ENCODE peak calls at places on chromosomes 13 and 19, in seven cellular contexts. One of them, this sample, is unnamed.

GRCh38 chr13:29504691-29505090 is 90.8 kb downstream of the SLC7A1 start:
- DNase-seq in NCI-H1092 treated with DMSO at 0.1 percent for 48 hours: no peak
- DNase-seq in activated CD4-positive, alpha-beta T cell treated with anti-CD3 and anti-CD28 coated beads for 1 hour: no peak
- DNase-seq in EL: no peak
- DNase-seq in caudate nucleus: no peak
- DNase-seq in D341Med: no peak
- DNase-seq in T-helper 1 cell: no peak
- DNase-seq in this sample: no peak

GRCh38 chr13:79910869-79911540 is 429.9 kb downstream of the SPRY2 start:
- DNase-seq in NCI-H1092 treated with DMSO at 0.1 percent for 48 hours: no peak
- DNase-seq in activated CD4-positive, alpha-beta T cell treated with anti-CD3 and anti-CD28 coated beads for 1 hour: no peak
- DNase-seq in EL: no peak
- DNase-seq in caudate nucleus: no peak
- DNase-seq in D341Med: no peak
- DNase-seq in T-helper 1 cell: no peak
- DNase-seq in this sample: no peak

GRCh38 chr19:31258211-31259052 is 90.8 kb downstream of the TSHZ3 start:
- DNase-seq in NCI-H1092 treated with DMSO at 0.1 percent for 48 hours: no peak
- DNase-seq in activated CD4-positive, alpha-beta T cell treated with anti-CD3 and anti-CD28 coated beads for 1 hour: no peak
- DNase-seq in EL: no peak
- DNase-seq in caudate nucleus: no peak
- DNase-seq in D341Med: no peak
- DNase-seq in T-helper 1 cell: no peak
- DNase-seq in this sample: no peak

GRCh38 chr13:90445179-90445578 is 902.3 kb upstream of the MIR17HG start:
- DNase-seq in NCI-H1092 treated with DMSO at 0.1 percent for 48 hours: no peak
- DNase-seq in activated CD4-positive, alpha-beta T cell treated with anti-CD3 and anti-CD28 coated beads for 1 hour: no peak
- DNase-seq in EL: peak; percentile 97
- DNase-seq in caudate nucleus: no peak
- DNase-seq in D341Med: peak; percentile 18
- DNase-seq in T-helper 1 cell: no peak
- DNase-seq in this sample: no peak

GRCh38 chr19:342801-343421 is 1.7 kb downstream of the MIER2 start:
- DNase-seq in NCI-H1092 treated with DMSO at 0.1 percent for 48 hours: no peak
- DNase-seq in activated CD4-positive, alpha-beta T cell treated with anti-CD3 and anti-CD28 coated beads for 1 hour: no peak
- DNase-seq in EL: peak; percentile 94
- DNase-seq in caudate nucleus: no peak
- DNase-seq in D341Med: no peak
- DNase-seq in T-helper 1 cell: no peak
- DNase-seq in this sample: no peak

GRCh38 chr19:3543150-3544053 is 4.4 kb downstream of the TEKTIP1 start:
- DNase-seq in NCI-H1092 treated with DMSO at 0.1 percent for 48 hours: no peak
- DNase-seq in activated CD4-positive, alpha-beta T cell treated with anti-CD3 and anti-CD28 coated beads for 1 hour: no peak
- DNase-seq in EL: no peak
- DNase-seq in caudate nucleus: no peak
- DNase-seq in D341Med: no peak
- DNase-seq in T-helper 1 cell: no peak
- DNase-seq in this sample: no peak

GRCh38 chr13:93547886-93548285 is 321.3 kb downstream of the GPC6 start:
- DNase-seq in NCI-H1092 treated with DMSO at 0.1 percent for 48 hours: no peak
- DNase-seq in activated CD4-positive, alpha-beta T cell treated with anti-CD3 and anti-CD28 coated beads for 1 hour: no peak
- DNase-seq in EL: peak; percentile 2
- DNase-seq in caudate nucleus: no peak
- DNase-seq in D341Med: no peak
- DNase-seq in T-helper 1 cell: no peak
- DNase-seq in this sample: no peak

GRCh38 chr13:50126378-50127016 is 111.3 kb downstream of the KCNRG start:
- DNase-seq in NCI-H1092 treated with DMSO at 0.1 percent for 48 hours: peak; percentile 26
- DNase-seq in activated CD4-positive, alpha-beta T cell treated with anti-CD3 and anti-CD28 coated beads for 1 hour: no peak
- DNase-seq in EL: no peak
- DNase-seq in caudate nucleus: no peak
- DNase-seq in D341Med: no peak
- DNase-seq in T-helper 1 cell: peak; percentile 61
- DNase-seq in this sample: no peak

GRCh38 chr19:38028913-38029565 is 122.0 kb downstream of the SIPA1L3 start:
- DNase-seq in NCI-H1092 treated with DMSO at 0.1 percent for 48 hours: no peak
- DNase-seq in activated CD4-positive, alpha-beta T cell treated with anti-CD3 and anti-CD28 coated beads for 1 hour: no peak
- DNase-seq in EL: no peak
- DNase-seq in caudate nucleus: no peak
- DNase-seq in D341Med: no peak
- DNase-seq in T-helper 1 cell: no peak
- DNase-seq in this sample: no peak

GRCh38 chr13:20312292-20312691 is 80.2 kb upstream of the GJB6 start:
- DNase-seq in NCI-H1092 treated with DMSO at 0.1 percent for 48 hours: no peak
- DNase-seq in activated CD4-positive, alpha-beta T cell treated with anti-CD3 and anti-CD28 coated beads for 1 hour: no peak
- DNase-seq in EL: no peak
- DNase-seq in caudate nucleus: no peak
- DNase-seq in D341Med: no peak
- DNase-seq in T-helper 1 cell: no peak
- DNase-seq in this sample: no peak

GRCh38 chr13:50149143-50149703 is 134.0 kb downstream of the KCNRG start:
- DNase-seq in NCI-H1092 treated with DMSO at 0.1 percent for 48 hours: no peak
- DNase-seq in activated CD4-positive, alpha-beta T cell treated with anti-CD3 and anti-CD28 coated beads for 1 hour: no peak
- DNase-seq in EL: peak; percentile 41
- DNase-seq in caudate nucleus: no peak
- DNase-seq in D341Med: no peak
- DNase-seq in T-helper 1 cell: no peak
- DNase-seq in this sample: no peak

GRCh38 chr13:111516712-111517640 is 196.5 kb downstream of the TEX29 start:
- DNase-seq in NCI-H1092 treated with DMSO at 0.1 percent for 48 hours: peak; percentile 83
- DNase-seq in activated CD4-positive, alpha-beta T cell treated with anti-CD3 and anti-CD28 coated beads for 1 hour: no peak
- DNase-seq in EL: no peak
- DNase-seq in caudate nucleus: no peak
- DNase-seq in D341Med: peak; percentile 50
- DNase-seq in T-helper 1 cell: no peak
- DNase-seq in this sample: no peak

GRCh38 chr13:30314562-30314961 is 7.2 kb upstream of the KATNAL1 start:
- DNase-seq in NCI-H1092 treated with DMSO at 0.1 percent for 48 hours: no peak
- DNase-seq in activated CD4-positive, alpha-beta T cell treated with anti-CD3 and anti-CD28 coated beads for 1 hour: no peak
- DNase-seq in EL: no peak
- DNase-seq in caudate nucleus: no peak
- DNase-seq in D341Med: no peak
- DNase-seq in T-helper 1 cell: no peak
- DNase-seq in this sample: no peak

GRCh38 chr13:31172001-31172400 is 10.3 kb upstream of the HSPH1 start:
- DNase-seq in NCI-H1092 treated with DMSO at 0.1 percent for 48 hours: no peak
- DNase-seq in activated CD4-positive, alpha-beta T cell treated with anti-CD3 and anti-CD28 coated beads for 1 hour: no peak
- DNase-seq in EL: peak; percentile 42
- DNase-seq in caudate nucleus: no peak
- DNase-seq in D341Med: no peak
- DNase-seq in T-helper 1 cell: no peak
- DNase-seq in this sample: no peak

GRCh38 chr13:79782541-79783216 is 301.7 kb downstream of the NDFIP2 start:
- DNase-seq in NCI-H1092 treated with DMSO at 0.1 percent for 48 hours: peak; percentile 80
- DNase-seq in activated CD4-positive, alpha-beta T cell treated with anti-CD3 and anti-CD28 coated beads for 1 hour: no peak
- DNase-seq in EL: peak; percentile 27
- DNase-seq in caudate nucleus: no peak
- DNase-seq in D341Med: no peak
- DNase-seq in T-helper 1 cell: no peak
- DNase-seq in this sample: peak; percentile 40

GRCh38 chr19:9936151-9937000 is at the start of gene OLFM2:
- DNase-seq in NCI-H1092 treated with DMSO at 0.1 percent for 48 hours: no peak
- DNase-seq in activated CD4-positive, alpha-beta T cell treated with anti-CD3 and anti-CD28 coated beads for 1 hour: no peak
- DNase-seq in EL: no peak
- DNase-seq in caudate nucleus: peak; percentile 15
- DNase-seq in D341Med: peak; percentile 79
- DNase-seq in T-helper 1 cell: no peak
- DNase-seq in this sample: no peak

GRCh38 chr13:27395007-27395510 is 29.4 kb upstream of the GTF3A start:
- DNase-seq in NCI-H1092 treated with DMSO at 0.1 percent for 48 hours: no peak
- DNase-seq in activated CD4-positive, alpha-beta T cell treated with anti-CD3 and anti-CD28 coated beads for 1 hour: no peak
- DNase-seq in EL: no peak
- DNase-seq in caudate nucleus: no peak
- DNase-seq in D341Med: no peak
- DNase-seq in T-helper 1 cell: no peak
- DNase-seq in this sample: no peak

This sample was measured in dorsolateral prefrontal cortex.